ENCODE peak calls at places on chromosome 10, in five cellular contexts. Q is PC-3, U is BJ, G is esophagus squamous epithelium, B is astrocyte of the cerebellum. D is an unnamed sample.

GRCh38 chr10:70934701-70935100 is 46.3 kb upstream of the PCBD1 start:
- DNase-seq in B (no peak), Q (no peak), U (no peak), G (no peak), D (no peak)

GRCh38 chr10:70656489-70656888 is 15.8 kb upstream of the ADAMTS14 start:
- DNase-seq in B (peak), Q (peak), G (no peak), U (peak), D (peak)

GRCh38 chr10:127354992-127355391 is 158.6 kb upstream of the INSYN2A start:
- DNase-seq in B (no peak), G (no peak), Q (no peak), U (no peak), D (no peak)

GRCh38 chr10:50362547-50363125 is 111.3 kb upstream of the ASAH2 start:
- DNase-seq in U (no peak), B (no peak), Q (peak), G (no peak), D (no peak)

GRCh38 chr10:69515699-69516547 is 57.3 kb downstream of the NEUROG3 start:
- DNase-seq in B (peak), U (no peak), G (no peak), Q (peak), D (no peak)

GRCh38 chr10:65284495-65285041 is 1641.3 kb upstream of the LRRTM3 start:
- DNase-seq in G (no peak), B (no peak), Q (no peak), U (no peak), D (no peak)

GRCh38 chr10:24617771-24618396 is 105.8 kb downstream of the ARHGAP21 start:
- DNase-seq in B (no peak), G (no peak), U (no peak), Q (peak), D (no peak)

GRCh38 chr10:93039721-93040120 is 20.9 kb upstream of the CYP26C1 start:
- DNase-seq in G (no peak), U (no peak), B (peak), Q (peak), D (no peak)

GRCh38 chr10:7670157-7670556 is 3.4 kb upstream of the ITIH5 start:
- DNase-seq in B (no peak), G (no peak), U (no peak), Q (no peak), D (no peak)

GRCh38 chr10:127123626-127124025 is 72.8 kb downstream of the INSYN2A start:
- DNase-seq in B (peak), G (no peak), U (no peak), Q (no peak), D (no peak)

GRCh38 chr10:132065491-132066105 is at the start of gene JAKMIP3:
- DNase-seq in B (peak), U (peak), G (no peak), Q (peak), D (peak)

GRCh38 chr10:96974348-96974747 is 142.2 kb downstream of the LCOR start:
- DNase-seq in G (no peak), Q (no peak), B (no peak), U (peak), D (no peak)

GRCh38 chr10:52682766-52683165 is 89.8 kb downstream of the MBL2 start:
- DNase-seq in U (no peak), Q (peak), B (no peak), G (no peak), D (no peak)

GRCh38 chr10:73867871-73868631 is 6.3 kb downstream of the CAMK2G start:
- DNase-seq in Q (no peak), U (no peak), B (no peak), G (no peak), D (no peak)

GRCh38 chr10:31071232-31071999 is 39.8 kb upstream of the ZNF438 start:
- DNase-seq in Q (peak), U (no peak), G (no peak), B (peak), D (no peak)

GRCh38 chr10:1169981-1170866 is 114.0 kb downstream of the WDR37 start:
- DNase-seq in U (no peak), Q (no peak), G (no peak), B (no peak), D (no peak)

GRCh38 chr10:30188567-30189253 is 129.3 kb upstream of the JCAD start:
- DNase-seq in B (no peak), Q (no peak), U (no peak), G (no peak), D (no peak)

GRCh38 chr10:16890691-16891090 is 73.5 kb upstream of the RSU1 start:
- DNase-seq in Q (no peak), U (no peak), G (no peak), B (no peak), D (no peak)

GRCh38 chr10:70494536-70494935 is 16.0 kb downstream of the PALD1 start:
- DNase-seq in U (no peak), G (no peak), Q (no peak), B (no peak), D (no peak)

GRCh38 chr10:114486938-114487814 is 82.9 kb upstream of the AFAP1L2 start:
- DNase-seq in B (no peak), G (no peak), U (no peak), Q (peak), D (no peak)

GRCh38 chr10:82768040-82768439 is 893.0 kb downstream of the NRG3 start:
- DNase-seq in G (no peak), B (no peak), Q (no peak), U (no peak), D (no peak)

GRCh38 chr10:116720241-116721047 is 21.9 kb downstream of the HSPA12A start:
- DNase-seq in Q (no peak), G (no peak), U (no peak), B (no peak), D (no peak)

GRCh38 chr10:132554991-132555647 is 17.5 kb downstream of the INPP5A start:
- DNase-seq in Q (no peak), U (no peak), G (peak), B (no peak), D (no peak)

GRCh38 chr10:29849434-29849833 is 210.0 kb downstream of the JCAD start:
- DNase-seq in Q (peak), G (no peak), U (peak), B (peak), D (no peak)

GRCh38 chr10:80187465-80188409 is 17.6 kb downstream of the ANXA11 start:
- DNase-seq in Q (peak), G (peak), B (no peak), U (no peak), D (no peak)

GRCh38 chr10:37490266-37490665 is 364.9 kb downstream of the ANKRD30A start:
- DNase-seq in B (no peak), U (no peak), G (no peak), Q (peak), D (no peak)

DNA sequence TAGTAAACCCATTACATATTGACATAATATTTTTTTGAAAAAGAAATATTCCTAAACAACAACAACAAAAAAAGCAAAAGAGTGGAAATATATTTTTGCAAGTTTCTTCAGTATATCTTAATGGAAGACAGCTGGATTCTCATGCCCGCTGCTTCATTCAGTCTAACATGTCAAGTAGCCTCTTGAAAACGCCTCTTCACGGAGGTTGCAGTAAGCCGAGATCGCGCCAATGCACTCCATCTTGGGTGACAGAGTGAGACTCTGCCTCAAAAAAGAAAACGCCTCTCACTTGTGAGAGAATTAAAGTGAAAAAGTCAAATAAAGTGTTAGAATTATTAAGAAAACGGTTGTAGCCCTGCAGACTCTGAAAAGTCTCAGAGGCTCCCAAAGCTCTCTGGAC is 1.3 kb downstream of the CUTC start:
- DNase-seq in U (no peak), Q (no peak), B (no peak), G (no peak), D (no peak)
- H3K4me3 ChIP-seq in U (no peak), Q (peak), B (no peak), G (peak), D (no peak)

GRCh38 chr10:60427709-60428386 is 38.2 kb upstream of the ANK3 start:
- DNase-seq in Q (no peak), U (no peak), B (no peak), G (no peak), D (no peak)

GRCh38 chr10:60428387-60428737 is 38.7 kb upstream of the ANK3 start:
- DNase-seq in B (no peak), Q (no peak), U (no peak), G (no peak), D (no peak)

GRCh38 chr10:60426425-60426824 is 36.8 kb upstream of the ANK3 start:
- DNase-seq in B (peak), U (peak), G (no peak), Q (peak), D (peak)

GRCh38 chr10:60425392-60426110 is 35.9 kb upstream of the ANK3 start:
- DNase-seq in Q (peak), U (no peak), G (no peak), B (peak), D (peak)

DNA sequence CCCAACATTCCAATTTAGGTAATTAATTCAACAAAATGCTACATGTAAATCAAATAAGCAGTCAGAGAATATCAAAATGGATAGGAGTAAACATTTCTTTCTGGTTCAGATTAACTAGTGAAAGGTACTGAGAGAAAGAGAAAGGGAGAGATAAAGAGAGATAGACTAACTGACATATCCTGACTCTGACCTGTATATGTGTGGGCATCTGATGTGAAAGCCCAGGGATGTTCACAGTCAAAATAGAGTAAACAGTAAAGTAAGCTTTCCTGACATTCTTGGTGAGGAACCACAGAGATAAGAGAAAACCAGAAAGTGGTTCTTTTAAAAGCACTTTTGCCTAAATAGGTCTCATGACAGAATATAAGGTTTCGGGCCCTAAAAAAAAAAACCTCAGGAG is 37.5 kb upstream of the ANK3 start:
- DNase-seq in U (no peak), G (no peak), Q (no peak), B (no peak), D (no peak)
- TF ChIP-seq CTCF in U (no peak), G (no peak), Q (no peak), B (no peak), D (no peak)

GRCh38 chr10:48604039-48604407 is 850 bp downstream of the ARHGAP22 start:
- DNase-seq in B (no peak), Q (no peak), U (no peak), G (no peak), D (no peak)

GRCh38 chr10:48605786-48606529 is 1.1 kb upstream of the ARHGAP22 start:
- DNase-seq in U (no peak), Q (peak), G (no peak), B (no peak), D (no peak)

GRCh38 chr10:48604408-48605263 is at the start of gene ARHGAP22:
- DNase-seq in Q (peak), B (no peak), U (no peak), G (no peak), D (no peak)

GRCh38 chr10:48606530-48607355 is 1.9 kb upstream of the ARHGAP22 start:
- DNase-seq in G (no peak), B (peak), Q (peak), U (peak), D (no peak)

GRCh38 chr10:48605264-48605615 is 367 bp upstream of the ARHGAP22 start:
- DNase-seq in U (no peak), Q (peak), G (no peak), B (no peak), D (no peak)
- H3K4me3 ChIP-seq in U (peak), Q (peak), G (peak), B (peak), D (peak)

DNA sequence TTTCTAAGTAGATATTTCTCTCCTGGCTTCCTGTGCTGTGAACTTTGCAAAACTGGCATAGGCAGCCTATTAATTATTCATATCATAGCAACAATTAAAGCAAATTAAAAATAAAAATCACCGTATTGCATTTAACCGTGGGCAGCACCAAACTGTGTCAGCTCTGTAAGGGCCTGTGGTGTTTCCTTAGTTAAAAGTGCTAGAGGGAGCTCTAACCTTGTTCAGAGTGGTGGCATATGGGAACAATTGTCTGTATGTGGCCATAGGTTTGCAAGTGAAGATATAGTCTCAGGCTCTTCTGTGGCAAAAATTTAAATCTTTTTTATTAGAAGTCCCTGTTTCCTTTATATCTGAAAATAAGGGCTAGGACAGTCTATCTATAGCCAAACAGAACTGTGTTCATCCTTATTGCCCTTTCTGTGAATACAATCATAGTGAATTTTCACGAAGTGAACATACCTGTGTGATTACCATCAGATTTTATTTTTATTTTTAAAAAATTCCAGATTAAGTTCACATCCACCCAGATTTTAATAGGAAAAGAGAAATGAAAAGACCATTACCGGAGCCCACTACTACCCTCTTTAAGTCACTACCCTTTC is 92.6 kb downstream of the POLL start:
- DNase-seq in U (no peak), G (no peak), B (no peak), Q (peak), D (no peak)
- TF ChIP-seq CTCF in U (peak), G (no peak), B (peak), Q (peak), D (peak)

GRCh38 chr10:102648269-102648888 is 4.1 kb downstream of the TRIM8 start:
- DNase-seq in Q (no peak), B (no peak), G (no peak), U (no peak), D (no peak)
- H3K4me3 ChIP-seq in Q (no peak), B (no peak), G (peak), U (peak), D (peak)